ENCODE peak calls at places on chromosomes 7 and 10, in ten cellular contexts. One of them, this sample, is unnamed.

GRCh38 chr10:127293640-127294039 is 97.2 kb upstream of the INSYN2A start:
- DNase-seq in NCI-H1436: no peak
- DNase-seq in tibial artery: no peak
- DNase-seq in stimulated activated CD4-positive, alpha-beta T cell treated with anti-CD3 and anti-CD28 coated beads, Interleukin-15, amount 100 ng/mL, for 1 hour: peak; percentile 2
- DNase-seq in CD4-positive, alpha-beta T cell: peak; percentile 68
- DNase-seq in HT-29: no peak
- DNase-seq in T-helper 1 cell: no peak
- DNase-seq in choroid plexus epithelial cell: no peak
- DNase-seq in endothelial cell: no peak
- DNase-seq in M059J: peak; percentile 7
- DNase-seq in this sample: no peak

GRCh38 chr7:6658618-6659345 is 21.7 kb downstream of the ZNF316 start:
- DNase-seq in NCI-H1436: no peak
- DNase-seq in CD4-positive, alpha-beta T cell: no peak
- DNase-seq in stimulated activated CD4-positive, alpha-beta T cell treated with anti-CD3 and anti-CD28 coated beads, Interleukin-15, amount 100 ng/mL, for 1 hour: no peak
- DNase-seq in choroid plexus epithelial cell: peak; percentile 14
- DNase-seq in endothelial cell: no peak
- DNase-seq in tibial artery: no peak
- DNase-seq in M059J: no peak
- DNase-seq in HT-29: no peak
- DNase-seq in T-helper 1 cell: no peak
- DNase-seq in this sample: no peak

GRCh38 chr7:107661865-107662379 is 1.3 kb downstream of the SLC26A4 start:
- DNase-seq in HT-29: no peak
- DNase-seq in CD4-positive, alpha-beta T cell: no peak
- DNase-seq in endothelial cell: no peak
- DNase-seq in tibial artery: no peak
- DNase-seq in NCI-H1436: no peak
- DNase-seq in M059J: no peak
- DNase-seq in T-helper 1 cell: no peak
- DNase-seq in stimulated activated CD4-positive, alpha-beta T cell treated with anti-CD3 and anti-CD28 coated beads, Interleukin-15, amount 100 ng/mL, for 1 hour: no peak
- DNase-seq in choroid plexus epithelial cell: no peak
- DNase-seq in this sample: no peak

GRCh38 chr7:11369696-11370095 is 396.0 kb downstream of the PHF14 start:
- DNase-seq in tibial artery: no peak
- DNase-seq in endothelial cell: no peak
- DNase-seq in HT-29: no peak
- DNase-seq in NCI-H1436: no peak
- DNase-seq in stimulated activated CD4-positive, alpha-beta T cell treated with anti-CD3 and anti-CD28 coated beads, Interleukin-15, amount 100 ng/mL, for 1 hour: no peak
- DNase-seq in choroid plexus epithelial cell: no peak
- DNase-seq in T-helper 1 cell: no peak
- DNase-seq in CD4-positive, alpha-beta T cell: no peak
- DNase-seq in M059J: no peak
- DNase-seq in this sample: no peak

GRCh38 chr7:154212861-154213260 is 160.7 kb downstream of the DPP6 start:
- DNase-seq in NCI-H1436: no peak
- DNase-seq in HT-29: no peak
- DNase-seq in endothelial cell: no peak
- DNase-seq in T-helper 1 cell: no peak
- DNase-seq in stimulated activated CD4-positive, alpha-beta T cell treated with anti-CD3 and anti-CD28 coated beads, Interleukin-15, amount 100 ng/mL, for 1 hour: no peak
- DNase-seq in choroid plexus epithelial cell: no peak
- DNase-seq in M059J: no peak
- DNase-seq in tibial artery: no peak
- DNase-seq in CD4-positive, alpha-beta T cell: no peak
- DNase-seq in this sample: no peak

GRCh38 chr7:135827391-135827790 is 78.8 kb upstream of the FAM180A start:
- DNase-seq in stimulated activated CD4-positive, alpha-beta T cell treated with anti-CD3 and anti-CD28 coated beads, Interleukin-15, amount 100 ng/mL, for 1 hour: no peak
- DNase-seq in T-helper 1 cell: no peak
- DNase-seq in HT-29: no peak
- DNase-seq in M059J: peak; percentile 80
- DNase-seq in tibial artery: no peak
- DNase-seq in choroid plexus epithelial cell: no peak
- DNase-seq in CD4-positive, alpha-beta T cell: no peak
- DNase-seq in NCI-H1436: no peak
- DNase-seq in endothelial cell: no peak
- DNase-seq in this sample: no peak

GRCh38 chr7:55533729-55534080 is 38.6 kb downstream of the VOPP1 start:
- DNase-seq in stimulated activated CD4-positive, alpha-beta T cell treated with anti-CD3 and anti-CD28 coated beads, Interleukin-15, amount 100 ng/mL, for 1 hour: no peak
- DNase-seq in HT-29: no peak
- DNase-seq in NCI-H1436: no peak
- DNase-seq in CD4-positive, alpha-beta T cell: no peak
- DNase-seq in T-helper 1 cell: no peak
- DNase-seq in M059J: no peak
- DNase-seq in tibial artery: no peak
- DNase-seq in endothelial cell: no peak
- DNase-seq in choroid plexus epithelial cell: no peak
- DNase-seq in this sample: no peak

GRCh38 chr7:131489881-131490280 is 66.5 kb downstream of the PODXL start:
- DNase-seq in stimulated activated CD4-positive, alpha-beta T cell treated with anti-CD3 and anti-CD28 coated beads, Interleukin-15, amount 100 ng/mL, for 1 hour: no peak
- DNase-seq in T-helper 1 cell: no peak
- DNase-seq in M059J: no peak
- DNase-seq in choroid plexus epithelial cell: no peak
- DNase-seq in HT-29: no peak
- DNase-seq in tibial artery: no peak
- DNase-seq in endothelial cell: no peak
- DNase-seq in CD4-positive, alpha-beta T cell: no peak
- DNase-seq in NCI-H1436: no peak
- DNase-seq in this sample: no peak